ENCODE peak calls at places on chromosomes 12 and 14, in eight cellular contexts. Q, F, O, P, G, I, M and Y are unnamed samples.

GRCh38 chr12:45725631-45726593 is 3.6 kb upstream of the ARID2 start:
- DNase-seq in P (peak; percentile 62), F (peak; percentile 36), M (no peak), I (no peak), Q (peak; percentile 30), G (peak; percentile 85), O (peak; percentile 75), Y (peak; percentile 60)

GRCh38 chr14:98957211-98958047 is 314.6 kb downstream of the BCL11B start:
- DNase-seq in G (no peak), O (no peak), M (no peak), F (peak; percentile 12), I (no peak), P (peak; percentile 74), Q (no peak), Y (no peak)

GRCh38 chr12:108110844-108111243 is 18.2 kb upstream of the WSCD2 start:
- DNase-seq in I (no peak), G (no peak), O (no peak), P (no peak), F (no peak), M (no peak), Q (no peak), Y (no peak)

GRCh38 chr14:22280497-22281321 is 308.3 kb downstream of the DAD1 start:
- DNase-seq in G (no peak), M (no peak), F (no peak), P (no peak), I (no peak), O (no peak), Q (no peak), Y (no peak)

GRCh38 chr12:47686645-47687240 is 19.1 kb downstream of the RPAP3 start:
- DNase-seq in P (peak; percentile 55), Q (no peak), I (no peak), O (peak; percentile 57), G (peak; percentile 43), M (no peak), F (peak; percentile 36), Y (peak; percentile 20)

GRCh38 chr12:8038659-8039114 is 6.2 kb downstream of the FOXJ2 start:
- DNase-seq in I (no peak), Q (no peak), M (peak; percentile 78), G (peak; percentile 88), O (peak; percentile 63), P (peak; percentile 59), F (peak; percentile 85), Y (peak; percentile 55)

GRCh38 chr12:79438480-79439178 is 252.1 kb downstream of the PAWR start:
- DNase-seq in Q (no peak), P (no peak), M (no peak), F (no peak), G (no peak), O (no peak), I (no peak), Y (no peak)

GRCh38 chr12:96045566-96045965 is 10.2 kb upstream of the LTA4H start:
- DNase-seq in M (no peak), Q (no peak), O (peak; percentile 22), G (no peak), P (no peak), I (no peak), F (no peak), Y (no peak)

GRCh38 chr14:61177279-61178225 is 103.6 kb downstream of the TMEM30B start:
- DNase-seq in I (no peak), P (no peak), M (no peak), Q (no peak), G (no peak), F (no peak), O (no peak), Y (no peak)

GRCh38 chr12:109761631-109761950 is 48.0 kb downstream of the FAM222A start:
- DNase-seq in Q (no peak), I (no peak), M (no peak), G (no peak), O (no peak), P (no peak), F (no peak), Y (no peak)

GRCh38 chr14:85702937-85703336 is 173.0 kb downstream of the FLRT2 start:
- DNase-seq in Q (no peak), P (peak; percentile 29), G (no peak), I (no peak), F (no peak), M (no peak), O (no peak), Y (no peak)

GRCh38 chr12:58386136-58386535 is 444.8 kb downstream of the ATP23 start:
- DNase-seq in F (no peak), I (no peak), G (no peak), Q (no peak), O (no peak), M (no peak), P (no peak), Y (no peak)